ENCODE peak calls at places on chromosomes 5 and 9, in seven cellular contexts. One of them, this sample, is unnamed.

GRCh38 chr5:142235050-142235797 is 89.6 kb downstream of the SPRY4 start:
- DNase-seq in astrocyte of the spinal cord: no peak
- DNase-seq in IMR-90: no peak
- DNase-seq in cardiac fibroblast: peak
- DNase-seq in BJ: no peak
- DNase-seq in GM12865: no peak
- DNase-seq in mesothelial cell of epicardium: no peak
- DNase-seq in this sample: no peak

GRCh38 chr5:113776832-113777525 is 263.5 kb downstream of the YTHDC2 start:
- DNase-seq in BJ: no peak
- DNase-seq in IMR-90: no peak
- DNase-seq in cardiac fibroblast: peak
- DNase-seq in mesothelial cell of epicardium: no peak
- DNase-seq in astrocyte of the spinal cord: peak
- DNase-seq in GM12865: no peak
- DNase-seq in this sample: no peak

GRCh38 chr5:118125687-118126086 is 862.7 kb downstream of the DTWD2 start:
- DNase-seq in GM12865: no peak
- DNase-seq in BJ: no peak
- DNase-seq in IMR-90: no peak
- DNase-seq in mesothelial cell of epicardium: no peak
- DNase-seq in astrocyte of the spinal cord: no peak
- DNase-seq in cardiac fibroblast: no peak
- DNase-seq in this sample: no peak

GRCh38 chr9:31034311-31034710 is 1350.1 kb upstream of the ACO1 start:
- DNase-seq in mesothelial cell of epicardium: no peak
- DNase-seq in BJ: no peak
- DNase-seq in IMR-90: no peak
- DNase-seq in GM12865: no peak
- DNase-seq in astrocyte of the spinal cord: no peak
- DNase-seq in cardiac fibroblast: no peak
- DNase-seq in this sample: no peak

GRCh38 chr9:98410185-98410697 is 154.8 kb upstream of the TBC1D2 start:
- DNase-seq in mesothelial cell of epicardium: peak
- DNase-seq in BJ: peak
- DNase-seq in IMR-90: peak
- DNase-seq in GM12865: no peak
- DNase-seq in cardiac fibroblast: peak
- DNase-seq in astrocyte of the spinal cord: peak
- DNase-seq in this sample: no peak

GRCh38 chr5:149407331-149408251 is 28.5 kb upstream of the IL17B start:
- DNase-seq in mesothelial cell of epicardium: no peak
- DNase-seq in cardiac fibroblast: peak
- DNase-seq in IMR-90: no peak
- DNase-seq in astrocyte of the spinal cord: no peak
- DNase-seq in GM12865: no peak
- DNase-seq in BJ: no peak
- DNase-seq in this sample: no peak

GRCh38 chr9:68996457-68996856 is 17.5 kb downstream of the PRKACG start:
- DNase-seq in BJ: no peak
- DNase-seq in astrocyte of the spinal cord: no peak
- DNase-seq in cardiac fibroblast: no peak
- DNase-seq in GM12865: no peak
- DNase-seq in IMR-90: no peak
- DNase-seq in mesothelial cell of epicardium: no peak
- DNase-seq in this sample: no peak

GRCh38 chr9:113669523-113670115 is 206.1 kb downstream of the RGS3 start:
- DNase-seq in astrocyte of the spinal cord: no peak
- DNase-seq in cardiac fibroblast: peak
- DNase-seq in BJ: peak
- DNase-seq in GM12865: no peak
- DNase-seq in IMR-90: peak
- DNase-seq in mesothelial cell of epicardium: no peak
- DNase-seq in this sample: no peak

GRCh38 chr5:42812620-42813019 is 928 bp upstream of the SELENOP start:
- DNase-seq in BJ: no peak
- DNase-seq in cardiac fibroblast: no peak
- DNase-seq in mesothelial cell of epicardium: no peak
- DNase-seq in GM12865: no peak
- DNase-seq in IMR-90: no peak
- DNase-seq in astrocyte of the spinal cord: no peak
- DNase-seq in this sample: no peak

GRCh38 chr5:110335361-110336046 is 391.0 kb downstream of the TMEM232 start:
- DNase-seq in BJ: peak
- DNase-seq in GM12865: no peak
- DNase-seq in mesothelial cell of epicardium: no peak
- DNase-seq in IMR-90: peak
- DNase-seq in astrocyte of the spinal cord: peak
- DNase-seq in cardiac fibroblast: peak
- DNase-seq in this sample: no peak

GRCh38 chr9:12722131-12722530 is 28.9 kb downstream of the TYRP1 start:
- DNase-seq in GM12865: no peak
- DNase-seq in IMR-90: no peak
- DNase-seq in BJ: no peak
- DNase-seq in astrocyte of the spinal cord: no peak
- DNase-seq in cardiac fibroblast: peak
- DNase-seq in mesothelial cell of epicardium: no peak
- DNase-seq in this sample: no peak

GRCh38 chr9:136621019-136621733 is 41.5 kb upstream of the EGFL7 start:
- DNase-seq in astrocyte of the spinal cord: no peak
- DNase-seq in IMR-90: no peak
- DNase-seq in cardiac fibroblast: no peak
- DNase-seq in BJ: no peak
- DNase-seq in mesothelial cell of epicardium: no peak
- DNase-seq in GM12865: no peak
- DNase-seq in this sample: peak

GRCh38 chr5:73338201-73339126 is 110.1 kb downstream of the FOXD1 start:
- DNase-seq in astrocyte of the spinal cord: peak
- DNase-seq in BJ: no peak
- DNase-seq in IMR-90: peak
- DNase-seq in cardiac fibroblast: peak
- DNase-seq in mesothelial cell of epicardium: no peak
- DNase-seq in GM12865: no peak
- DNase-seq in this sample: no peak

GRCh38 chr5:124519396-124519795 is 227.0 kb downstream of the ZNF608 start:
- DNase-seq in astrocyte of the spinal cord: peak
- DNase-seq in mesothelial cell of epicardium: no peak
- DNase-seq in GM12865: peak
- DNase-seq in cardiac fibroblast: peak
- DNase-seq in BJ: peak
- DNase-seq in IMR-90: peak
- DNase-seq in this sample: no peak

GRCh38 chr9:33946779-33947535 is 101.7 kb downstream of the UBAP2 start:
- DNase-seq in IMR-90: peak
- DNase-seq in mesothelial cell of epicardium: no peak
- DNase-seq in astrocyte of the spinal cord: peak
- DNase-seq in GM12865: no peak
- DNase-seq in BJ: peak
- DNase-seq in cardiac fibroblast: peak
- DNase-seq in this sample: no peak

GRCh38 chr9:79928661-79929060 is 356.9 kb downstream of the TLE4 start:
- DNase-seq in BJ: no peak
- DNase-seq in IMR-90: no peak
- DNase-seq in astrocyte of the spinal cord: no peak
- DNase-seq in cardiac fibroblast: no peak
- DNase-seq in GM12865: no peak
- DNase-seq in mesothelial cell of epicardium: no peak
- DNase-seq in this sample: no peak

GRCh38 chr5:107284822-107285510 is 385.8 kb downstream of the EFNA5 start:
- DNase-seq in BJ: no peak
- DNase-seq in astrocyte of the spinal cord: peak
- DNase-seq in GM12865: no peak
- DNase-seq in mesothelial cell of epicardium: no peak
- DNase-seq in IMR-90: peak
- DNase-seq in cardiac fibroblast: peak
- DNase-seq in this sample: no peak

GRCh38 chr9:112757300-112757883 is 6.8 kb downstream of the SNX30 start:
- DNase-seq in astrocyte of the spinal cord: no peak
- DNase-seq in cardiac fibroblast: no peak
- DNase-seq in IMR-90: peak
- DNase-seq in GM12865: no peak
- DNase-seq in mesothelial cell of epicardium: no peak
- DNase-seq in BJ: no peak
- DNase-seq in this sample: no peak

GRCh38 chr5:95859327-95860060 is 37.0 kb upstream of the GLRX start:
- DNase-seq in IMR-90: no peak
- DNase-seq in astrocyte of the spinal cord: no peak
- DNase-seq in cardiac fibroblast: no peak
- DNase-seq in mesothelial cell of epicardium: no peak
- DNase-seq in BJ: no peak
- DNase-seq in GM12865: no peak
- DNase-seq in this sample: no peak

GRCh38 chr9:36280989-36281388 is 22.7 kb upstream of the GNE start:
- DNase-seq in mesothelial cell of epicardium: no peak
- DNase-seq in cardiac fibroblast: no peak
- DNase-seq in GM12865: no peak
- DNase-seq in astrocyte of the spinal cord: no peak
- DNase-seq in IMR-90: no peak
- DNase-seq in BJ: no peak
- DNase-seq in this sample: no peak

GRCh38 chr9:96567203-96567700 is 52.4 kb downstream of the CDC14B start:
- DNase-seq in GM12865: peak
- DNase-seq in IMR-90: no peak
- DNase-seq in cardiac fibroblast: peak
- DNase-seq in BJ: no peak
- DNase-seq in astrocyte of the spinal cord: peak
- DNase-seq in mesothelial cell of epicardium: no peak
- DNase-seq in this sample: no peak

GRCh38 chr5:73529081-73529480 is 30.8 kb downstream of the BTF3 start:
- DNase-seq in IMR-90: no peak
- DNase-seq in cardiac fibroblast: no peak
- DNase-seq in BJ: no peak
- DNase-seq in astrocyte of the spinal cord: no peak
- DNase-seq in GM12865: no peak
- DNase-seq in mesothelial cell of epicardium: no peak
- DNase-seq in this sample: no peak

DNA sequence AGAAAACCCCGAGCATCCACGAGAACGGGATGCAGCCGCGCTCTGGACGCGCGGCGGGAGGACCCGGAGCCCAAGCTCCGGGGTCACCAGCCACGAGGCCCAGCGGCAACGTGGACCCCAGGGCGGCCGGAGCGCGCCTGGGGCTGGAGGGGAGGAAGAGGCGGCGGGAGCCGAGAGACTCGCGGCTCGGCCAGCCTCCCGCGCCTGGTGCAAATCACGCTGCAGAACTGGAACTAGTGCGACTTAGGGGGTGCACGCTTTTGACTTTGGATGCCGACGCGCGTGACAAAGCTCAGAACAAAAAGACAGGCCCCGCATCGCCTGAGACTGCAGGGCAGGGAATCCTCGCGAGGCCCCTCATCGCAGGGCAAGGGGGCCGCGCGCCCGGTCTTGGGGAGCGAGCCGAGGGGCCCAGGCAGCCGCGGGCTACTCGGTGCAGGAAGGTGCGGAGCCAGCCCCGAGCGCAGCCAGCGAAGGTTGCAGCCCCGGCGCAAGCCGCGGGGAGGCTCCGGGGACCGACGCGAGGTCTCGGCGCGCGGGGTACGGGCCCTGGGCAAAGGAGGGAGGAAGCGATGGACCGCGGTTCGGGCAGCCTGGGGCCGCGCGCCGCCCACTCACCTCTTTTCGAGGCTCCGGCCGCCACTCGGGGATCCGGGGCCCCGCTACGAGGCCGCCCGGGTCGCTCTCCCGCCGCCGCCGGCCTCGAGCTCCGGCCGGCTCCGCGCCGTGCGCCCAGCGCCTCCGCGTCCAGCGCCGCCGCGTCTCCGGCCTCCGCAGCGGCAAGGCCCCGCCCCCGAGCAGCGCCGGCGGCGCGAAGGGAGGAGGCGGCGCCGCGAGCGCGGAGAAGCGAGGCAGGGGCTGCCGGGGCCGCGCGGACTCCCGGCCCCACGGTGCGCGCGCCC is at the start of gene GOLM1:
- DNase-seq in astrocyte of the spinal cord: peak
- DNase-seq in BJ: no peak
- DNase-seq in IMR-90: peak
- DNase-seq in mesothelial cell of epicardium: peak
- DNase-seq in GM12865: peak
- DNase-seq in cardiac fibroblast: peak
- DNase-seq in this sample: no peak
- TF ChIP-seq CTCF in astrocyte of the spinal cord: peak
- TF ChIP-seq CTCF in BJ: no peak
- TF ChIP-seq CTCF in IMR-90: no peak
- TF ChIP-seq CTCF in mesothelial cell of epicardium: no peak
- TF ChIP-seq CTCF in GM12865: peak
- TF ChIP-seq CTCF in cardiac fibroblast: no peak
- TF ChIP-seq CTCF in this sample: peak

DNA sequence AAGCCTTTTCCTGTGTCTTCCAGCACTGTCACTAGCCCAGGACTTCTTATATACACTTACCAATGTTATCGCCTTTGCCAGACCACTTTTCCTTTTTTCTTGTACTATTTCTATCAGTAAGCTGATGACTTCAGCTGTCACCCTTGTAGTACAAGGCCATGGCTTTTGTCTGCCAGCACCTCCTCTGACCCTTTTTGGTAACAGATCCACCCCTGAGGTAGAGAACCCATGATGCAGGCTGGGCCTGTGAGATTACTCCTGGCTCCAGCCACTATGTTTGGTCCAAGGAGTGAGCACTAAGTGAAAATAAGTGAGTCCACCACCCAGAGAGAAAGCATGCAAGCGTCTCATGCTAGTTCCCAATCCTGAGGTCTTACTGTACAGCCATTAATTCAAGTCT is 406.7 kb downstream of the MLLT3 start:
- DNase-seq in astrocyte of the spinal cord: no peak
- DNase-seq in mesothelial cell of epicardium: no peak
- DNase-seq in BJ: no peak
- DNase-seq in cardiac fibroblast: no peak
- DNase-seq in GM12865: no peak
- DNase-seq in IMR-90: no peak
- DNase-seq in this sample: no peak
- TF ChIP-seq CTCF in astrocyte of the spinal cord: no peak
- TF ChIP-seq CTCF in mesothelial cell of epicardium: no peak
- TF ChIP-seq CTCF in BJ: no peak
- TF ChIP-seq CTCF in cardiac fibroblast: no peak
- TF ChIP-seq CTCF in GM12865: no peak
- TF ChIP-seq CTCF in IMR-90: no peak
- TF ChIP-seq CTCF in this sample: no peak

GRCh38 chr9:110426052-110426709 is 88.5 kb upstream of the TXNDC8 start:
- DNase-seq in IMR-90: peak
- DNase-seq in mesothelial cell of epicardium: no peak
- DNase-seq in BJ: no peak
- DNase-seq in cardiac fibroblast: peak
- DNase-seq in GM12865: no peak
- DNase-seq in astrocyte of the spinal cord: peak
- DNase-seq in this sample: no peak
- TF ChIP-seq CTCF in IMR-90: peak
- TF ChIP-seq CTCF in mesothelial cell of epicardium: peak
- TF ChIP-seq CTCF in BJ: peak
- TF ChIP-seq CTCF in cardiac fibroblast: no peak
- TF ChIP-seq CTCF in GM12865: no peak
- TF ChIP-seq CTCF in astrocyte of the spinal cord: peak
- TF ChIP-seq CTCF in this sample: no peak

DNA sequence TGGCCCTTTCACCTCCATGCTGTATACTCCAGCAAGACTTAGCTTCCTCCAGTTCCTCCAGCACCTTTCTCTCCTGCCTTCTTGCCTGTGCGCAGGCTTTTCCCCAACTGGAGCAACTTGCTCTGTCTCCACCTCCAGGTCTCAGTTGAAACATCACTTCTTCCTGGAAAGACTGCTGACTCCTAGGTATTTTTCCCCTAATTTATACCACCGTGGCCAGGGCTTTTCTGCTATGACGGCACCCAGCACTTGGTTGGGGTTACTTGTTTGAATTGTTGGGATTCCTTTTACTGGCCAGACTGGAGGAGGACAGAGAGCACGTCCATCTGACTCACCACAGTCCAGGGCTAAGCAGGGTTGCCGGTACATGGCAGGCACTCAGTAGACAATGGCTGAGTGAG is 67.5 kb downstream of the KCNIP1 start:
- DNase-seq in astrocyte of the spinal cord: peak
- DNase-seq in mesothelial cell of epicardium: no peak
- DNase-seq in IMR-90: peak
- DNase-seq in cardiac fibroblast: peak
- DNase-seq in BJ: no peak
- DNase-seq in GM12865: no peak
- DNase-seq in this sample: no peak
- TF ChIP-seq CTCF in astrocyte of the spinal cord: peak
- TF ChIP-seq CTCF in mesothelial cell of epicardium: no peak
- TF ChIP-seq CTCF in IMR-90: no peak
- TF ChIP-seq CTCF in cardiac fibroblast: no peak
- TF ChIP-seq CTCF in BJ: no peak
- TF ChIP-seq CTCF in GM12865: no peak
- TF ChIP-seq CTCF in this sample: no peak

This sample was measured in CD14-positive monocyte.